ENCODE peak calls at places on chromosomes 11 and 22, in seven cellular contexts. W is body of pancreas, N is uterus, M is lower leg skin, X is endothelial cell of umbilical vein, T is heart left ventricle, O is transverse colon. R is an unnamed sample.

GRCh38 chr11:102204174-102204573 is 93.9 kb downstream of the YAP1 start:
- DNase-seq in N (no peak), M (no peak), X (no peak), T (no peak), O (no peak), W (no peak), R (no peak)

GRCh38 chr11:33773399-33774355 is 643 bp downstream of the FBXO3 start:
- DNase-seq in W (no peak), X (peak), T (no peak), N (no peak), O (no peak), M (no peak), R (no peak)

GRCh38 chr22:40499187-40499753 is 128.9 kb downstream of the SGSM3 start:
- DNase-seq in M (no peak), X (peak), O (no peak), W (peak), T (peak), N (peak), R (no peak)

GRCh38 chr11:70756756-70757155 is 358.4 kb downstream of the CTTN start:
- DNase-seq in N (no peak), X (no peak), M (no peak), O (no peak), W (no peak), T (no peak), R (no peak)

GRCh38 chr11:106224172-106224571 is 146.7 kb downstream of the AASDHPPT start:
- DNase-seq in X (no peak), O (no peak), W (no peak), N (no peak), M (no peak), T (no peak), R (no peak)

GRCh38 chr11:127643659-127644058 is 643.1 kb upstream of the KIRREL3 start:
- DNase-seq in W (no peak), T (no peak), O (no peak), M (no peak), N (no peak), X (no peak), R (no peak)

GRCh38 chr22:43186272-43187170 is at the start of gene TTLL12:
- DNase-seq in T (peak), W (peak), M (no peak), O (peak), N (no peak), X (peak), R (peak)

GRCh38 chr22:19038728-19039447 is 83.3 kb downstream of the DGCR2 start:
- DNase-seq in T (no peak), W (no peak), N (no peak), M (no peak), O (no peak), X (no peak), R (no peak)

GRCh38 chr22:44270556-44270880 is 42.2 kb downstream of the SHISAL1 start:
- DNase-seq in N (no peak), X (no peak), M (no peak), O (no peak), W (no peak), T (peak), R (no peak)

GRCh38 chr22:48065852-48066251 is 1303.4 kb downstream of the TBC1D22A start:
- DNase-seq in O (no peak), N (no peak), M (no peak), T (no peak), X (no peak), W (no peak), R (no peak)

GRCh38 chr22:25080855-25081254 is 118.8 kb upstream of the CRYBB3 start:
- DNase-seq in X (no peak), W (no peak), O (no peak), T (no peak), M (no peak), N (no peak), R (no peak)

GRCh38 chr11:55714982-55715888 is 53.2 kb downstream of the OR4C6 start:
- DNase-seq in X (no peak), M (no peak), W (no peak), O (no peak), T (no peak), N (no peak), R (no peak)

GRCh38 chr22:44689915-44690524 is 12.0 kb upstream of the PRR5 start:
- DNase-seq in M (no peak), T (no peak), N (no peak), X (no peak), O (no peak), W (no peak), R (no peak)

GRCh38 chr11:19404787-19405186 is 164.0 kb upstream of the E2F8 start:
- DNase-seq in X (no peak), T (no peak), N (no peak), O (no peak), M (no peak), W (no peak), R (no peak)

GRCh38 chr22:29782061-29782845 is 15.1 kb downstream of the UQCR10 start:
- DNase-seq in W (peak), N (no peak), X (no peak), O (peak), M (peak), T (peak), R (peak)

GRCh38 chr11:113934797-113935196 is 30.2 kb downstream of the HTR3B start:
- DNase-seq in O (no peak), M (no peak), N (no peak), X (no peak), T (no peak), W (no peak), R (no peak)

GRCh38 chr22:20128902-20129746 is 2.5 kb upstream of the ZDHHC8 start:
- DNase-seq in T (no peak), X (peak), M (no peak), N (no peak), O (peak), W (peak), R (no peak)
- TF ChIP-seq POLR2A in T (no peak), X (no peak), M (no peak), N (no peak), O (no peak), W (no peak), R (no peak)

GRCh38 chr22:27773236-27773550 is 28.4 kb downstream of the MN1 start:
- DNase-seq in O (no peak), N (no peak), M (no peak), X (no peak), W (no peak), T (no peak), R (no peak)

GRCh38 chr22:27772370-27773235 is 29.0 kb downstream of the MN1 start:
- DNase-seq in O (no peak), T (no peak), M (no peak), X (no peak), N (no peak), W (no peak), R (no peak)

GRCh38 chr22:27769012-27769411 is 32.5 kb downstream of the MN1 start:
- DNase-seq in M (no peak), O (no peak), N (no peak), T (no peak), W (no peak), X (no peak), R (no peak)

GRCh38 chr22:27774200-27774599 is 27.4 kb downstream of the MN1 start:
- DNase-seq in N (no peak), X (no peak), T (no peak), O (no peak), W (no peak), M (no peak), R (no peak)

GRCh38 chr22:27771637-27772369 is 29.8 kb downstream of the MN1 start:
- DNase-seq in O (no peak), M (no peak), X (no peak), W (no peak), T (no peak), N (no peak), R (no peak)
- TF ChIP-seq POLR2A in O (no peak), M (no peak), X (no peak), W (no peak), T (no peak), N (no peak), R (no peak)

GRCh38 chr11:65427691-65428577 is 5.3 kb downstream of the NEAT1 start:
- DNase-seq in O (peak), T (peak), X (peak), W (peak), M (no peak), N (peak), R (peak)

GRCh38 chr11:65425105-65425970 is 2.7 kb downstream of the NEAT1 start:
- DNase-seq in X (peak), W (peak), T (no peak), O (peak), N (peak), M (no peak), R (no peak)

GRCh38 chr11:65424200-65425104 is 1.9 kb downstream of the NEAT1 start:
- DNase-seq in T (no peak), N (peak), X (peak), O (peak), W (peak), M (no peak), R (no peak)

GRCh38 chr11:65426839-65427690 is 4.5 kb downstream of the NEAT1 start:
- DNase-seq in O (peak), N (peak), T (peak), W (peak), X (peak), M (no peak), R (peak)

DNA sequence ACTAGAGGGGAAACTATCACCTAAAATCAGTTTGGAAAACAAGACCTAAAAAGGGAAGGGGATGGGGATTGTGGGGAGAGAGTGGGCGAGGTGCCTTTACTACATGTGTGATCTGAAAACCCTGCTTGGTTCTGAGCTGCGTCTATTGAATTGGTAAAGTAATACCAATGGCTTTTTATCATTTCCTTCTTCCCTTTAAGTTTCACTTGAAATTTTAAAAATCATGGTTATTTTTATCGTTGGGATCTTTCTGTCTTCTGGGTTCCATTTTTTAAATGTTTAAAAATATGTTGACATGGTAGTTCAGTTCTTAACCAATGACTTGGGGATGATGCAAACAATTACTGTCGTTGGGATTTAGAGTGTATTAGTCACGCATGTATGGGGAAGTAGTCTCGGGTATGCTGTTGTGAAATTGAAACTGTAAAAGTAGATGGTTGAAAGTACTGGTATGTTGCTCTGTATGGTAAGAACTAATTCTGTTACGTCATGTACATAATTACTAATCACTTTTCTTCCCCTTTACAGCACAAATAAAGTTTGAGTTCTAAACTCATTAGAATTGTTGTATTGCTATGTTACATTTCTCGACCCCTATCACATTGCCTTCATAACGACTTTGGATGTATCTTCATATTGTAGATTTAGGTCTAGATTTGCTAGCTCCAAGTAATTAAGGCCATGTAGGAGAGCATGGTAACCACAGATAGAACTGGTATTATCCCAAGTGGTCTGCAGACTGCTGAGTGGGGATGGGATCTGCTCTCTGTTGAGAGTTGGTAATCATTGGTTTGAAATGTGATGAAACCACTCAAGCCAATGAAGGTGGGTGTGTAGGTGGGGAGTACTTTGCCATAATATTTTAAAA is 3.6 kb downstream of the NEAT1 start:
- DNase-seq in T (no peak), W (peak), X (peak), O (peak), M (no peak), N (peak), R (no peak)
- TF ChIP-seq POLR2A in T (no peak), W (no peak), X (no peak), O (peak), M (no peak), N (no peak), R (no peak)

GRCh38 chr22:50530280-50530856 is 556 bp upstream of the TYMP start:
- DNase-seq in T (peak), M (peak), W (peak), X (no peak), N (peak), O (peak), R (peak)
- TF ChIP-seq POLR2A in T (no peak), M (peak), W (no peak), X (no peak), N (peak), O (peak), R (peak)

GRCh38 chr22:36329217-36330078 is 58.3 kb downstream of the MYH9 start:
- DNase-seq in N (peak), O (peak), T (peak), W (peak), M (no peak), X (peak), R (peak)
- TF ChIP-seq POLR2A in N (peak), O (peak), T (peak), W (peak), M (no peak), X (peak), R (peak)

DNA sequence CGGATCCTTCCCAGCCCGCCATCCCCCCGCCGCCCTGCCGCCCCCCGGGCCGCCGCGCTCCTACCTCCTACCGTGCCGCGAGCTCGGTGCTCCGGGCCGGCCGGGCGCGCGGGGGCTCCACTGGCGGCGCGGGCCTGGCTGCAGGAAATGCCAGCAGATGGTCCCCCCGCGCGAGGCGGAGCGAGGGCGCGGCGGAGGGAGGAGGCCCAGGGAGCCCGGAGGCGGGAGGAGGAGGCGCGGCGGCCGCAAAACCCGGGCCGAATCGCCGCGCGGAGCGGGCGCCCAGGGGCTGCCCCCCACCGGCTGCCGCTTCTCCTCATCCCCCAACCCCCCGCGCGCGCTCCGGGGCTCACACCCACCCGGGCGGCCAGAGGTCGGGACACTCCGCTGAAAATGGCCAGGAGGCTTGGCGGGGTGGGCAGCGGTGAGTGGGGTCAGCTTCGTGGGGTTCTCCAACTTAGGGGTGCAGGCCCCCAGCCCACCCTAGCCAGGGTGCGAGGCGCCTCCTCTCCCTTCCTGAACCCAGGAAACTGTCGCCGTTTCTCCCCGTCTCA is at the start of gene OSBPL5:
- DNase-seq in X (peak), O (peak), M (peak), W (peak), T (peak), N (peak), R (peak)
- TF ChIP-seq POLR2A in X (peak), O (no peak), M (no peak), W (peak), T (peak), N (peak), R (peak)

DNA sequence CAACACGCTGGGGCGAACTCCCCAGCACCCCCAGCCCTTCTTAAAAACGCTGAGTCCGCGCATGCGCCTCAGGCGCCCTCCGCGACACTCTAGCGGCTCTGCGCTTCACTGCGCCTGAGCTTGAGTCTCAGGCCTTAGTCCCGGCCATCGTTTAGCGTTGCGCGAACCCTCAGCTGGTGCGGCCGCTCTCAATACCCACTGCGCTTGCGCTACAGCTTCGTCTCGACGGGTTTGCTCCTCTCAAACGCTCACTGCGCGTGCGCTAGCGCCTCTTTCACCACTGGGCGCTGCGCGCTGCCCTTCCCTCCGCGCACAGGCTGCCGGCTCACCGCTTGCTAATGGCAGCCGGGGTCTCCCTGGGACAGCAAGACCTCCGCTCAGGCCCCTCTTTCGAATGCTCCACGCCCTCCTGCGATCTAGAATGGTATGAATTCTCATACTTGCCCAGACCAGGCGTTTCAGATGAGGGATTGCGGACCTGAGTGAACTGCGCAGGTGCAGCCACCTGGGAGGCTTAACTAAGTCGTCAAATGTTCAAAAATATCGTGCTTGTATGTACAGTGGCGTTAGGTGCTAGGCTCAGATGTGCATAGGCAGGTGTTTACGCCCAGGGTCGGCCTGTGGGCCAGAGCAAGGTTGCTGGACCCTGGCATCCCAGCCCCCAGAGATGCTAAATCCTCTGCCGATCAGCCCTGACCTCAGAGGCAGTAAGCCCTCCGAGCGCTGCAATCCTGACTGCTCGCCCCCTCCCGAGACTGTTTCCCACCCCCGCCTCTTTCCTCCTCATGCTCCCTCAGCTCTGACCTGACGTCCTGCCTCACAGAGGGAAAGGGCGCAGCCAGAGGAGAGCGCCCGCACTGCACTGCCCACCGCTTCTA is at the start of gene SLC2A11:
- DNase-seq in X (peak), M (peak), N (peak), O (peak), T (peak), W (peak), R (peak)
- TF ChIP-seq POLR2A in X (peak), M (no peak), N (peak), O (peak), T (peak), W (peak), R (peak)

R was measured in prostate gland.